ENCODE peak calls at places on chromosomes 13 and 19, in six cellular contexts. C, Q, K, A, W and S are unnamed samples.

GRCh38 chr13:64278493-64278892 is 2862.8 kb upstream of the PCDH20 start:
- DNase-seq in C (peak; percentile 78), Q (no peak), K (no peak), A (no peak), W (peak; percentile 22), S (no peak)

GRCh38 chr19:38351865-38352395 is 16.3 kb downstream of the CATSPERG start:
- DNase-seq in C (no peak), Q (no peak), K (no peak), A (no peak), W (no peak), S (no peak)

GRCh38 chr19:29878973-29879654 is 62.9 kb upstream of the URI1 start:
- DNase-seq in C (peak; percentile 10), Q (no peak), K (no peak), A (peak; percentile 66), W (no peak), S (peak; percentile 67)

GRCh38 chr19:45224645-45225044 is 20.6 kb downstream of the EXOC3L2 start:
- DNase-seq in C (no peak), Q (no peak), K (no peak), A (no peak), W (no peak), S (no peak)

GRCh38 chr19:50322234-50322633 is 6.9 kb downstream of the KCNC3 start:
- DNase-seq in C (no peak), Q (no peak), K (no peak), A (no peak), W (no peak), S (no peak)

GRCh38 chr13:30576528-30576927 is 41.2 kb upstream of the USPL1 start:
- DNase-seq in C (peak; percentile 59), Q (no peak), K (no peak), A (no peak), W (peak; percentile 48), S (no peak)

GRCh38 chr13:49615844-49616687 is 12.2 kb upstream of the ARL11 start:
- DNase-seq in C (no peak), Q (no peak), K (no peak), A (no peak), W (no peak), S (no peak)

GRCh38 chr19:45009625-45010255 is 8.5 kb downstream of the RELB start:
- DNase-seq in C (no peak), Q (no peak), K (no peak), A (no peak), W (no peak), S (no peak)

GRCh38 chr13:48662226-48662625 is 8.5 kb downstream of the CYSLTR2 start:
- DNase-seq in C (no peak), Q (no peak), K (no peak), A (no peak), W (no peak), S (no peak)

GRCh38 chr13:59774511-59774911 is 389.2 kb downstream of the DIAPH3 start:
- DNase-seq in C (peak; percentile 77), Q (peak; percentile 17), K (no peak), A (peak; percentile 51), W (peak; percentile 70), S (no peak)

GRCh38 chr13:101383595-101383994 is 32.7 kb downstream of the NALCN start:
- DNase-seq in C (no peak), Q (no peak), K (no peak), A (no peak), W (no peak), S (no peak)

GRCh38 chr13:66154981-66155380 is 1075.2 kb downstream of the PCDH9 start:
- DNase-seq in C (peak; percentile 16), Q (no peak), K (no peak), A (no peak), W (no peak), S (no peak)

GRCh38 chr19:35848486-35848885 is 3.8 kb downstream of the NPHS1 start:
- DNase-seq in C (no peak), Q (no peak), K (no peak), A (no peak), W (no peak), S (no peak)

GRCh38 chr13:31485183-31485582 is 254.1 kb upstream of the RXFP2 start:
- DNase-seq in C (no peak), Q (no peak), K (no peak), A (no peak), W (no peak), S (no peak)

GRCh38 chr13:82480415-82480814 is 1401.9 kb downstream of the SLITRK1 start:
- DNase-seq in C (no peak), Q (no peak), K (no peak), A (no peak), W (no peak), S (no peak)

GRCh38 chr13:31914843-31915242 is 116.7 kb upstream of the FRY start:
- DNase-seq in C (no peak), Q (no peak), K (no peak), A (peak; percentile 70), W (no peak), S (no peak)

GRCh38 chr19:2291185-2291751 is 9.3 kb upstream of the PEAK3 start:
- DNase-seq in C (no peak), Q (peak; percentile 71), K (peak; percentile 85), A (no peak), W (no peak), S (peak; percentile 75)

GRCh38 chr19:55907746-55908145 is 24.4 kb downstream of the NLRP13 start:
- DNase-seq in C (no peak), Q (no peak), K (no peak), A (no peak), W (no peak), S (no peak)

GRCh38 chr19:33654840-33655508 is 33.2 kb downstream of the CHST8 start:
- DNase-seq in C (no peak), Q (no peak), K (no peak), A (no peak), W (no peak), S (peak; percentile 14)

GRCh38 chr13:24727731-24728601 is 36.0 kb upstream of the RNF17 start:
- DNase-seq in C (peak; percentile 84), Q (peak; percentile 54), K (peak; percentile 63), A (peak; percentile 88), W (peak; percentile 84), S (peak; percentile 81)

GRCh38 chr13:30972888-30973377 is 40.5 kb downstream of the TEX26 start:
- DNase-seq in C (peak; percentile 45), Q (no peak), K (no peak), A (no peak), W (peak; percentile 68), S (no peak)

GRCh38 chr13:69820180-69820579 is 287.4 kb upstream of the ATXN8OS start:
- DNase-seq in C (no peak), Q (no peak), K (no peak), A (no peak), W (no peak), S (no peak)

GRCh38 chr19:35076026-35076370 is 34.5 kb downstream of the HPN start:
- DNase-seq in C (no peak), Q (no peak), K (no peak), A (no peak), W (no peak), S (no peak)

GRCh38 chr13:25678398-25678797 is 306.6 kb downstream of the ATP8A2 start:
- DNase-seq in C (no peak), Q (no peak), K (no peak), A (peak; percentile 4), W (no peak), S (peak; percentile 37)

GRCh38 chr19:5934779-5935472 is 20.9 kb downstream of the CAPS start:
- DNase-seq in C (peak; percentile 90), Q (no peak), K (no peak), A (no peak), W (peak; percentile 64), S (no peak)

GRCh38 chr13:30743319-30744055 is 8.1 kb downstream of the ALOX5AP start:
- DNase-seq in C (peak; percentile 99), Q (no peak), K (no peak), A (no peak), W (peak; percentile 100), S (no peak)

GRCh38 chr19:4472174-4472974 is at the start of gene HDGFL2:
- DNase-seq in C (no peak), Q (no peak), K (no peak), A (no peak), W (no peak), S (no peak)

GRCh38 chr19:1062387-1063029 is 4.5 kb upstream of the ARHGAP45 start:
- DNase-seq in C (no peak), Q (no peak), K (peak; percentile 48), A (no peak), W (no peak), S (peak; percentile 72)

GRCh38 chr19:44626067-44626624 is 12.8 kb downstream of the IGSF23 start:
- DNase-seq in C (peak; percentile 99), Q (no peak), K (no peak), A (peak; percentile 40), W (peak; percentile 84), S (no peak)

GRCh38 chr19:10105241-10106099 is 692 bp upstream of the PPAN start:
- DNase-seq in C (no peak), Q (no peak), K (no peak), A (no peak), W (no peak), S (no peak)
- H2BK15ac ChIP-seq in C (no peak overlapping the region), Q (peak overlapping the region; percentile 94), K (peak overlapping the region; percentile 61), A (no peak overlapping the region), W (no peak overlapping the region), S (peak overlapping the region; percentile 31)

GRCh38 chr19:47230122-47230920 is 678 bp downstream of the BBC3 start:
- DNase-seq in C (peak; percentile 18), Q (no peak), K (peak; percentile 93), A (peak; percentile 42), W (peak; percentile 56), S (peak; percentile 73)
- H3K23ac ChIP-seq in C (peak overlapping the region; percentile 96), Q (peak overlapping the region; percentile 98), K (no peak overlapping the region), A (no peak overlapping the region), W (no peak overlapping the region), S (no peak overlapping the region)

GRCh38 chr13:98992355-98992754 is 14.5 kb upstream of the DOCK9 start:
- DNase-seq in C (peak; percentile 19), Q (no peak), K (no peak), A (no peak), W (no peak), S (no peak)
- H3K4ac ChIP-seq in C (no peak overlapping the region), Q (no peak overlapping the region), K (no peak overlapping the region), A (no peak overlapping the region), W (no peak overlapping the region), S (no peak overlapping the region)

GRCh38 chr13:103195762-103196161 is 129.5 kb upstream of the SLC10A2 start:
- DNase-seq in C (no peak), Q (no peak), K (no peak), A (no peak), W (no peak), S (no peak)

GRCh38 chr13:103200118-103200885 is 134.1 kb upstream of the SLC10A2 start:
- DNase-seq in C (no peak), Q (no peak), K (no peak), A (peak; percentile 90), W (no peak), S (no peak)

GRCh38 chr13:103190841-103191240 is 124.6 kb upstream of the SLC10A2 start:
- DNase-seq in C (no peak), Q (no peak), K (no peak), A (no peak), W (no peak), S (no peak)

GRCh38 chr13:103199380-103200088 is 133.3 kb upstream of the SLC10A2 start:
- DNase-seq in C (no peak), Q (no peak), K (no peak), A (no peak), W (no peak), S (no peak)

GRCh38 chr13:103194871-103195270 is 128.7 kb upstream of the SLC10A2 start:
- DNase-seq in C (no peak), Q (no peak), K (no peak), A (no peak), W (no peak), S (no peak)
- H2BK15ac ChIP-seq in C (no peak overlapping the region), Q (no peak overlapping the region), K (no peak overlapping the region), A (no peak overlapping the region), W (no peak overlapping the region), S (no peak overlapping the region)